ENCODE peak calls at places on chromosomes 3 and 15, in ten cellular contexts. X is Peyer's patch, R is uterus, T is esophagus squamous epithelium, O is heart left ventricle, V is adrenal gland, D is endothelial cell of umbilical vein, A is transverse colon, U is esophagus muscularis mucosa, H is IMR-90. Q is an unnamed sample.

GRCh38 chr3:54427951-54428871 is 305.9 kb downstream of the CACNA2D3 start:
- DNase-seq in X (peak; percentile 63), R (peak; percentile 32), T (no peak), O (peak; percentile 32), V (peak; percentile 76), D (peak; percentile 41), A (peak; percentile 53), U (no peak), H (peak; percentile 76), Q (no peak)

GRCh38 chr15:90076716-90077115 is 25.6 kb downstream of the IDH2 start:
- DNase-seq in X (no peak), R (no peak), T (no peak), O (no peak), V (no peak), D (no peak), A (no peak), U (no peak), H (no peak), Q (no peak)

GRCh38 chr3:32975891-32976290 is 24.4 kb downstream of the CCR4 start:
- DNase-seq in X (no peak), R (no peak), T (no peak), O (no peak), V (no peak), D (no peak), A (no peak), U (no peak), H (no peak), Q (no peak)

GRCh38 chr15:45486317-45486716 is 36.2 kb downstream of the SLC30A4 start:
- DNase-seq in X (no peak), R (no peak), T (no peak), O (no peak), V (no peak), D (no peak), A (no peak), U (no peak), H (no peak), Q (no peak)

GRCh38 chr15:64216161-64216560 is 53.3 kb upstream of the PPIB start:
- DNase-seq in X (no peak), R (no peak), T (no peak), O (no peak), V (no peak), D (no peak), A (no peak), U (no peak), H (no peak), Q (no peak)

GRCh38 chr3:187027531-187027936 is 97.2 kb downstream of the ST6GAL1 start:
- DNase-seq in X (peak; percentile 82), R (no peak), T (no peak), O (no peak), V (no peak), D (no peak), A (peak; percentile 41), U (no peak), H (no peak), Q (no peak)

GRCh38 chr3:59310736-59311135 is 260.9 kb upstream of the CFAP20DC start:
- DNase-seq in X (no peak), R (no peak), T (no peak), O (no peak), V (no peak), D (no peak), A (no peak), U (no peak), H (no peak), Q (no peak)

GRCh38 chr15:66035901-66036300 is 166.6 kb downstream of the RAB11A start:
- DNase-seq in X (no peak), R (no peak), T (no peak), O (no peak), V (no peak), D (no peak), A (no peak), U (no peak), H (no peak), Q (no peak)

DNA sequence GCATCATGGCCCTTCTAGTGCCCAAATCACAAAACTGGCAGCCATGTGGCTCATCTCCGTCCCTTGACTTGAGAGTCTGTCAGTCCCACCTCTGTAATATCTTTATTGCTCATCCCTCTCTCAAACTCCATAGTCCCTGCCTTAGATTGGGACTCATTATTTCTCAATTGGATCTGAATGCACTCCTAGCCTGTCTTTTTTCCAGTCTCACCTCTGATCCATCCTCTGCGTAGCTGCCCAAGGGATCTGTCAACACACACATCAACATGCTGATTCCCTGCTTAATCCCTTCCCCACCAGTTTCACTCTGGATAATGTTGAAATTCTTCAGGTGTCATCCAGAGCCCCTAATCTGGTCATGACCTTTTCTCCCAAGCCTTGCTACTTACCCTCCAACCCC is 39.3 kb downstream of the NMNAT3 start:
- DNase-seq in X (no peak), R (no peak), T (no peak), O (no peak), V (no peak), D (no peak), A (no peak), U (peak; percentile 10), H (no peak), Q (no peak)
- TF ChIP-seq POLR2A in X (no peak), R (no peak), T (no peak), O (no peak), V (no peak), D (no peak), A (no peak), U (no peak), H (no peak), Q (no peak)

GRCh38 chr3:113468536-113468935 is 27.2 kb upstream of the CFAP44 start:
- DNase-seq in X (no peak), R (no peak), T (no peak), O (no peak), V (no peak), D (no peak), A (no peak), U (no peak), H (peak; percentile 4), Q (no peak)
- H3K36me3 ChIP-seq in X (no peaks in the 10 kb centered on the region), R (no peaks in the 10 kb centered on the region), T (peaks cover 68% of the 10 kb centered on the region), O (peaks cover 53% of the 10 kb centered on the region), V (peaks cover 11% of the 10 kb centered on the region), D (peaks cover 5% of the 10 kb centered on the region), A (peaks cover 20% of the 10 kb centered on the region), U (peaks cover 41% of the 10 kb centered on the region), H (peaks cover 6% of the 10 kb centered on the region), Q (peaks cover 44% of the 10 kb centered on the region)

DNA sequence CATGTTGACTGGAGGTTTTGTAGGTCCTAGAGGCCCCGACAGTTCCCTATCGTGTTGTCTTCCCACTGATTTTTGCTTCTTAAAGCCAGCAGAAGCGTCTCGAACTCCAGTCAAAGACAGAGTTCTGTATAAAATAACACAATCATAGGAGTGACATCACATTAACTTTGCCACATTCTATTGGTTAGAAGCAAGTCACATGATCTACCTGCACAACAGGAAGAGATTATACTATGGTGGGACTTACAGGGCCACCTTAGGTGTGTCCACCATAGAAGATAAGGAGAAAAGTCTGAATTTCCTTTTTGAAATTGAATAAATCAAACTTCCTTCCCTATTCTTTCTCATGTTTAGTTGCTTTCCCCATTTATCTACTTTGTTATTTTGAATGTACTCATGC is 365.5 kb downstream of the GRM7 start:
- DNase-seq in X (no peak), R (no peak), T (no peak), O (no peak), V (no peak), D (no peak), A (no peak), U (no peak), H (no peak), Q (no peak)
- TF ChIP-seq CTCF in X (no peak), R (no peak), T (no peak), O (no peak), V (no peak), D (no peak), A (no peak), U (no peak), H (no peak), Q (no peak)

GRCh38 chr15:60363903-60364302 is 33.9 kb downstream of the ANXA2 start:
- DNase-seq in X (no peak), R (no peak), T (no peak), O (no peak), V (no peak), D (no peak), A (no peak), U (no peak), H (no peak), Q (no peak)

GRCh38 chr15:60369696-60370095 is 28.1 kb downstream of the ANXA2 start:
- DNase-seq in X (no peak), R (no peak), T (no peak), O (no peak), V (no peak), D (no peak), A (no peak), U (no peak), H (no peak), Q (no peak)

GRCh38 chr15:60363024-60363674 is 34.6 kb downstream of the ANXA2 start:
- DNase-seq in X (no peak), R (peak; percentile 42), T (no peak), O (no peak), V (no peak), D (no peak), A (no peak), U (no peak), H (no peak), Q (no peak)

GRCh38 chr15:60362318-60363023 is 35.3 kb downstream of the ANXA2 start:
- DNase-seq in X (no peak), R (no peak), T (no peak), O (no peak), V (no peak), D (no peak), A (no peak), U (no peak), H (peak; percentile 78), Q (no peak)

GRCh38 chr15:60364306-60364924 is 33.4 kb downstream of the ANXA2 start:
- DNase-seq in X (no peak), R (no peak), T (no peak), O (no peak), V (no peak), D (no peak), A (no peak), U (no peak), H (no peak), Q (no peak)
- TF ChIP-seq POLR2A in X (no peak), R (no peak), T (no peak), O (no peak), V (no peak), D (no peak), A (no peak), U (no peak), H (peak; percentile 23), Q (no peak)

DNA sequence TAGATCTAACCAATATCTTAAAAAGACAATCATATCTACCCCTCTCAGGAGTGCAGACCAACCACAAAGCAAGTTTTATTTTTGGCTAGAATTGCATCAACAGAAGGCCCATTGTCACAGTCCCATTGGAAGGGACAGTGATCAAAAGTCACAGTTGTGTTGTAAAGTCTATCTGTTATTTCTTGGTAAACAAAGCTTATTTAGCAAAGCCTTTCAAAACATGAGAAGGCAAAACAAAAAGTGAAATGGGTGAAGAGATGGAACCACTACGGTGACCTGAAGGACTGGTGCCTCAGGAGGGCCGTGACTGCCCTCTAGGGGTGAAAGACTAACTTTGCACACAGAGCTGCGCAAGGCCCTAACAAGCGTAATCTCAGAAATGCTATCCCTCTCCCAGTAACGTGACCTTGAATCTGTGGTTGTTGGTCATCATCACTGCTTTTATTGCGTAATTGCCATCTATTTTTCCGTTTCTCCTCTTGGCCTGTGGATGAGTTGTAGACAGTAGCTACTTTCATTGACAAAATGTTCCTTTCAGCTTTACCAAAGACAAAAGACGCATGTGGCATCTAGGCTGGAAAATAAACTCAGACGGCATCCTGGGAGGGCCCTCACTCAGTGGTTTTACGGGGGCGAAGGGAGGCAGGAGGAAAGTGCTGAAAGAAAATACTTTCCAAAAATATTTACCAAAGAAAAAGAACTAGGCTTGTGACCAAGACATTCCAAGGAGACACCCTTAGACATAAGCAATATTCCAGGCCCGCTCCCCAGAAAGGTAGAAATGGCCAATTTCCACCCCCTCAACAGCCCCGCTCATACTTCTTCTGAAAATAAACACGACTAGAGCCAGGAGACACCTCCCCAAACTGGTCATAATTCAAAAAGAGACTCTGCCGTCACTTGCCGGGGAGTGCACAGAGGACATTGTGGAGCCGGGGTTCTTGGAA is 79.4 kb downstream of the FRMD4B start:
- DNase-seq in X (peak; percentile 84), R (peak; percentile 82), T (no peak), O (peak; percentile 78), V (peak; percentile 89), D (peak; percentile 85), A (peak; percentile 72), U (no peak), H (peak; percentile 83), Q (no peak)
- H3K36me3 ChIP-seq in X (no peaks in the 10 kb centered on the region), R (no peaks in the 10 kb centered on the region), T (no peaks in the 10 kb centered on the region), O (peaks cover 32% of the 10 kb centered on the region), V (no peaks in the 10 kb centered on the region), D (peaks cover 12% of the 10 kb centered on the region), A (no peaks in the 10 kb centered on the region), U (no peaks in the 10 kb centered on the region), H (no peaks in the 10 kb centered on the region), Q (peaks cover 4% of the 10 kb centered on the region)